ENCODE peak calls at places on chromosomes 1 and 21, in ten cellular contexts. H is lower lobe of right lung; Z is Panc1; A is NCI-H1105; B is mucosa of gallbladder; M is adrenal gland; O is astrocyte of the cerebellum; E is GM12891; S is stimulated activated CD4-positive, alpha-beta T cell treated with anti-CD3 and anti-CD28 coated beads, Interleukin-2, amount 100 ng/mL, for 48 hours; F is central memory CD4-positive, alpha-beta T cell. Y is an unnamed sample.

GRCh38 chr1:91569411-91570104 is 68.9 kb downstream of the CDC7 start:
- DNase-seq in H (peak), Z (no peak), A (no peak), B (peak), M (peak), O (peak), E (no peak), S (no peak), F (no peak), Y (peak)

GRCh38 chr1:166164995-166165660 is 1.7 kb downstream of the FAM78B start:
- DNase-seq in H (peak), Z (no peak), A (peak), B (peak), M (peak), O (no peak), E (peak), S (peak), F (no peak), Y (peak)

GRCh38 chr1:58573138-58573537 is 3.9 kb downstream of the TACSTD2 start:
- DNase-seq in H (no peak), Z (no peak), A (no peak), B (no peak), M (no peak), O (no peak), E (no peak), S (no peak), F (no peak), Y (no peak)

GRCh38 chr1:91057784-91058183 is 35.9 kb upstream of the ZNF644 start:
- DNase-seq in H (no peak), Z (no peak), A (no peak), B (no peak), M (no peak), O (no peak), E (no peak), S (no peak), F (no peak), Y (no peak)

GRCh38 chr1:171984850-171985485 is 143.7 kb downstream of the DNM3 start:
- DNase-seq in H (no peak), Z (no peak), A (peak), B (no peak), M (no peak), O (no peak), E (no peak), S (no peak), F (peak), Y (peak)

GRCh38 chr1:16189003-16189402 is 23.4 kb downstream of the ARHGEF19 start:
- DNase-seq in H (no peak), Z (no peak), A (no peak), B (no peak), M (no peak), O (no peak), E (no peak), S (no peak), F (no peak), Y (peak)

GRCh38 chr1:109910123-109910962 is at the start of gene CSF1:
- DNase-seq in H (peak), Z (no peak), A (peak), B (peak), M (peak), O (peak), E (peak), S (peak), F (peak), Y (peak)

GRCh38 chr1:180505732-180506335 is 3.5 kb upstream of the ACBD6 start:
- DNase-seq in H (no peak), Z (no peak), A (no peak), B (no peak), M (no peak), O (peak), E (no peak), S (no peak), F (no peak), Y (peak)

GRCh38 chr21:45835301-45836267 is 146.0 kb upstream of the COL6A1 start:
- DNase-seq in H (no peak), Z (no peak), A (no peak), B (no peak), M (peak), O (no peak), E (no peak), S (no peak), F (no peak), Y (no peak)

GRCh38 chr1:89998306-89998705 is 3.4 kb downstream of the ZNF326 start:
- DNase-seq in H (no peak), Z (no peak), A (no peak), B (no peak), M (no peak), O (no peak), E (no peak), S (no peak), F (no peak), Y (no peak)

GRCh38 chr21:20253261-20253660 is 744.9 kb upstream of the NCAM2 start:
- DNase-seq in H (no peak), Z (no peak), A (no peak), B (no peak), M (no peak), O (no peak), E (no peak), S (no peak), F (no peak), Y (no peak)

GRCh38 chr1:232166942-232167341 is 463.0 kb downstream of the SIPA1L2 start:
- DNase-seq in H (no peak), Z (no peak), A (no peak), B (no peak), M (no peak), O (no peak), E (no peak), S (no peak), F (no peak), Y (no peak)

GRCh38 chr21:38951095-38951745 is 145.5 kb downstream of the ETS2 start:
- DNase-seq in H (no peak), Z (no peak), A (no peak), B (no peak), M (no peak), O (no peak), E (no peak), S (no peak), F (no peak), Y (no peak)

GRCh38 chr1:231629132-231629531 is 2.5 kb downstream of the DISC1 start:
- DNase-seq in H (no peak), Z (no peak), A (no peak), B (no peak), M (peak), O (no peak), E (no peak), S (no peak), F (peak), Y (no peak)

GRCh38 chr1:207750901-207751300 is 953 bp upstream of the CD46 start:
- DNase-seq in H (no peak), Z (no peak), A (no peak), B (no peak), M (no peak), O (no peak), E (no peak), S (no peak), F (no peak), Y (peak)

GRCh38 chr1:206555473-206555935 is 48.2 kb downstream of the RASSF5 start:
- DNase-seq in H (no peak), Z (no peak), A (no peak), B (peak), M (peak), O (no peak), E (no peak), S (no peak), F (peak), Y (no peak)

GRCh38 chr1:232470711-232471110 is 159.2 kb downstream of the SIPA1L2 start:
- DNase-seq in H (no peak), Z (no peak), A (no peak), B (no peak), M (no peak), O (no peak), E (no peak), S (no peak), F (no peak), Y (no peak)

GRCh38 chr1:41400235-41400634 is 39.0 kb downstream of the FOXO6 start:
- DNase-seq in H (no peak), Z (no peak), A (no peak), B (no peak), M (no peak), O (no peak), E (no peak), S (no peak), F (no peak), Y (no peak)

GRCh38 chr1:152347116-152347728 is 12.6 kb downstream of the FLG2 start:
- DNase-seq in H (no peak), Z (peak), A (peak), B (peak), M (peak), O (peak), E (peak), S (peak), F (peak), Y (peak)

Y was measured in MCF 10A.